ENCODE peak calls at places on chromosomes 6 and 20, in ten cellular contexts. One of them, this sample, is unnamed.

GRCh38 chr6:158633127-158633526 is 11.4 kb downstream of the DYNLT1 start:
- DNase-seq in GM12878: no peak
- DNase-seq in fibroblast of lung: no peak
- DNase-seq in A673: no peak
- DNase-seq in GM23248: no peak
- DNase-seq in GM23338: no peak
- DNase-seq in astrocyte: no peak
- DNase-seq in PC-3: no peak
- DNase-seq in neural progenitor cell: no peak
- DNase-seq in HCT116: no peak
- DNase-seq in this sample: no peak

GRCh38 chr6:71332012-71332411 is 43.4 kb downstream of the OGFRL1 start:
- DNase-seq in HCT116: no peak
- DNase-seq in A673: no peak
- DNase-seq in PC-3: no peak
- DNase-seq in GM12878: no peak
- DNase-seq in GM23338: no peak
- DNase-seq in astrocyte: no peak
- DNase-seq in neural progenitor cell: no peak
- DNase-seq in GM23248: peak; percentile 24
- DNase-seq in fibroblast of lung: no peak
- DNase-seq in this sample: no peak

GRCh38 chr20:22511943-22512910 is 72.1 kb downstream of the FOXA2 start:
- DNase-seq in PC-3: peak; percentile 99
- DNase-seq in astrocyte: no peak
- DNase-seq in HCT116: no peak
- DNase-seq in fibroblast of lung: no peak
- DNase-seq in GM23248: no peak
- DNase-seq in A673: no peak
- DNase-seq in GM23338: peak; percentile 47
- DNase-seq in neural progenitor cell: peak; percentile 47
- DNase-seq in GM12878: no peak
- DNase-seq in this sample: peak; percentile 61

GRCh38 chr6:132788658-132789397 is 9.6 kb downstream of the SLC18B1 start:
- DNase-seq in HCT116: no peak
- DNase-seq in PC-3: no peak
- DNase-seq in neural progenitor cell: no peak
- DNase-seq in astrocyte: no peak
- DNase-seq in GM12878: no peak
- DNase-seq in GM23248: no peak
- DNase-seq in GM23338: no peak
- DNase-seq in fibroblast of lung: no peak
- DNase-seq in A673: no peak
- DNase-seq in this sample: no peak

GRCh38 chr6:69861986-69862385 is 4.4 kb upstream of the COL19A1 start:
- DNase-seq in fibroblast of lung: no peak
- DNase-seq in GM23338: peak; percentile 16
- DNase-seq in A673: peak; percentile 8
- DNase-seq in PC-3: no peak
- DNase-seq in astrocyte: no peak
- DNase-seq in neural progenitor cell: no peak
- DNase-seq in HCT116: no peak
- DNase-seq in GM12878: no peak
- DNase-seq in GM23248: no peak
- DNase-seq in this sample: no peak

GRCh38 chr20:43781215-43781614 is 54.4 kb upstream of the GTSF1L start:
- DNase-seq in GM12878: no peak
- DNase-seq in A673: no peak
- DNase-seq in PC-3: no peak
- DNase-seq in fibroblast of lung: no peak
- DNase-seq in GM23338: no peak
- DNase-seq in neural progenitor cell: no peak
- DNase-seq in HCT116: no peak
- DNase-seq in GM23248: no peak
- DNase-seq in astrocyte: no peak
- DNase-seq in this sample: no peak

GRCh38 chr20:43906505-43907034 is 8.1 kb upstream of the TOX2 start:
- DNase-seq in neural progenitor cell: no peak
- DNase-seq in HCT116: no peak
- DNase-seq in A673: no peak
- DNase-seq in astrocyte: no peak
- DNase-seq in GM12878: no peak
- DNase-seq in PC-3: no peak
- DNase-seq in GM23248: no peak
- DNase-seq in GM23338: no peak
- DNase-seq in fibroblast of lung: no peak
- DNase-seq in this sample: no peak

GRCh38 chr6:79463721-79464120 is 73.5 kb downstream of the LCA5 start:
- DNase-seq in GM23248: no peak
- DNase-seq in PC-3: peak; percentile 74
- DNase-seq in GM23338: peak; percentile 69
- DNase-seq in GM12878: no peak
- DNase-seq in neural progenitor cell: peak; percentile 21
- DNase-seq in HCT116: peak; percentile 33
- DNase-seq in fibroblast of lung: no peak
- DNase-seq in A673: no peak
- DNase-seq in astrocyte: no peak
- DNase-seq in this sample: peak; percentile 74

GRCh38 chr20:46770330-46771194 is 61.1 kb downstream of the SLC2A10 start:
- DNase-seq in GM12878: no peak
- DNase-seq in GM23338: no peak
- DNase-seq in neural progenitor cell: no peak
- DNase-seq in astrocyte: peak; percentile 59
- DNase-seq in HCT116: no peak
- DNase-seq in A673: no peak
- DNase-seq in fibroblast of lung: no peak
- DNase-seq in PC-3: peak; percentile 51
- DNase-seq in GM23248: peak; percentile 46
- DNase-seq in this sample: no peak

GRCh38 chr20:54254596-54254995 is 46.7 kb downstream of the PFDN4 start:
- DNase-seq in GM23338: no peak
- DNase-seq in neural progenitor cell: no peak
- DNase-seq in A673: no peak
- DNase-seq in fibroblast of lung: peak; percentile 29
- DNase-seq in HCT116: no peak
- DNase-seq in GM12878: no peak
- DNase-seq in astrocyte: peak; percentile 22
- DNase-seq in GM23248: peak; percentile 32
- DNase-seq in PC-3: peak; percentile 62
- DNase-seq in this sample: peak; percentile 52

GRCh38 chr6:125546827-125547226 is 202.6 kb upstream of the HEY2 start:
- DNase-seq in PC-3: peak; percentile 14
- DNase-seq in GM23248: peak; percentile 28
- DNase-seq in A673: peak; percentile 65
- DNase-seq in GM12878: no peak
- DNase-seq in astrocyte: no peak
- DNase-seq in GM23338: peak; percentile 27
- DNase-seq in HCT116: peak; percentile 13
- DNase-seq in neural progenitor cell: no peak
- DNase-seq in fibroblast of lung: peak; percentile 20
- DNase-seq in this sample: no peak

GRCh38 chr20:36825374-36826104 is 50.4 kb upstream of the TLDC2 start:
- DNase-seq in A673: no peak
- DNase-seq in neural progenitor cell: peak; percentile 34
- DNase-seq in GM23248: no peak
- DNase-seq in HCT116: no peak
- DNase-seq in astrocyte: no peak
- DNase-seq in GM12878: no peak
- DNase-seq in GM23338: peak; percentile 35
- DNase-seq in PC-3: no peak
- DNase-seq in fibroblast of lung: no peak
- DNase-seq in this sample: no peak

GRCh38 chr6:90156861-90157260 is 139.8 kb downstream of the BACH2 start:
- DNase-seq in astrocyte: no peak
- DNase-seq in fibroblast of lung: no peak
- DNase-seq in GM23338: no peak
- DNase-seq in neural progenitor cell: no peak
- DNase-seq in PC-3: peak; percentile 39
- DNase-seq in GM23248: no peak
- DNase-seq in HCT116: no peak
- DNase-seq in GM12878: no peak
- DNase-seq in A673: no peak
- DNase-seq in this sample: no peak

GRCh38 chr6:89146748-89147715 is 1.2 kb downstream of the PM20D2 start:
- DNase-seq in GM23248: peak; percentile 43
- DNase-seq in neural progenitor cell: peak; percentile 37
- DNase-seq in fibroblast of lung: peak; percentile 40
- DNase-seq in PC-3: peak; percentile 60
- DNase-seq in astrocyte: peak; percentile 62
- DNase-seq in GM12878: no peak
- DNase-seq in A673: peak; percentile 39
- DNase-seq in HCT116: peak; percentile 18
- DNase-seq in GM23338: peak; percentile 70
- DNase-seq in this sample: no peak

GRCh38 chr20:59805266-59805665 is 128.2 kb downstream of the SYCP2 start:
- DNase-seq in GM12878: no peak
- DNase-seq in fibroblast of lung: no peak
- DNase-seq in PC-3: no peak
- DNase-seq in A673: no peak
- DNase-seq in GM23338: no peak
- DNase-seq in astrocyte: no peak
- DNase-seq in HCT116: no peak
- DNase-seq in GM23248: no peak
- DNase-seq in neural progenitor cell: no peak
- DNase-seq in this sample: no peak

GRCh38 chr6:82458147-82458546 is 94.5 kb downstream of the TPBG start:
- DNase-seq in fibroblast of lung: no peak
- DNase-seq in astrocyte: no peak
- DNase-seq in GM23338: no peak
- DNase-seq in HCT116: no peak
- DNase-seq in GM23248: no peak
- DNase-seq in PC-3: peak; percentile 87
- DNase-seq in A673: no peak
- DNase-seq in GM12878: no peak
- DNase-seq in neural progenitor cell: no peak
- DNase-seq in this sample: peak; percentile 79

GRCh38 chr6:142013286-142013685 is 119.4 kb upstream of the GJE1 start:
- DNase-seq in GM12878: no peak
- DNase-seq in astrocyte: peak; percentile 93
- DNase-seq in GM23248: peak; percentile 95
- DNase-seq in neural progenitor cell: no peak
- DNase-seq in fibroblast of lung: peak; percentile 87
- DNase-seq in GM23338: no peak
- DNase-seq in A673: peak; percentile 80
- DNase-seq in PC-3: peak; percentile 91
- DNase-seq in HCT116: peak; percentile 84
- DNase-seq in this sample: peak; percentile 87

GRCh38 chr6:16322666-16323312 is 84.4 kb downstream of the GMPR start:
- DNase-seq in neural progenitor cell: peak; percentile 26
- DNase-seq in GM23248: peak; percentile 79
- DNase-seq in HCT116: no peak
- DNase-seq in GM23338: peak; percentile 47
- DNase-seq in GM12878: no peak
- DNase-seq in astrocyte: peak; percentile 95
- DNase-seq in PC-3: peak; percentile 5
- DNase-seq in A673: peak; percentile 86
- DNase-seq in fibroblast of lung: peak; percentile 96
- DNase-seq in this sample: no peak

GRCh38 chr6:21666788-21667681 is 73.5 kb downstream of the SOX4 start:
- DNase-seq in GM12878: no peak
- DNase-seq in astrocyte: peak; percentile 37
- DNase-seq in GM23248: no peak
- DNase-seq in GM23338: peak; percentile 83
- DNase-seq in HCT116: no peak
- DNase-seq in PC-3: no peak
- DNase-seq in neural progenitor cell: peak; percentile 87
- DNase-seq in A673: no peak
- DNase-seq in fibroblast of lung: peak; percentile 17
- DNase-seq in this sample: no peak
- TF ChIP-seq EZH2 in GM12878: no peak
- TF ChIP-seq EZH2 in astrocyte: no peak
- TF ChIP-seq EZH2 in GM23248: peak; percentile 85
- TF ChIP-seq EZH2 in GM23338: no peak
- TF ChIP-seq EZH2 in HCT116: no peak
- TF ChIP-seq EZH2 in PC-3: no peak
- TF ChIP-seq EZH2 in neural progenitor cell: no peak
- TF ChIP-seq EZH2 in A673: no peak
- TF ChIP-seq EZH2 in fibroblast of lung: no peak
- TF ChIP-seq EZH2 in this sample: no peak

GRCh38 chr20:61387961-61388360 is 135.9 kb downstream of the CDH4 start:
- DNase-seq in PC-3: no peak
- DNase-seq in neural progenitor cell: no peak
- DNase-seq in fibroblast of lung: no peak
- DNase-seq in astrocyte: no peak
- DNase-seq in GM23338: no peak
- DNase-seq in GM23248: no peak
- DNase-seq in GM12878: no peak
- DNase-seq in A673: no peak
- DNase-seq in HCT116: no peak
- DNase-seq in this sample: no peak
- H3K27ac ChIP-seq in PC-3: no peak overlapping the region
- H3K27ac ChIP-seq in neural progenitor cell: no peak overlapping the region
- H3K27ac ChIP-seq in fibroblast of lung: no peak overlapping the region
- H3K27ac ChIP-seq in astrocyte: no peak overlapping the region
- H3K27ac ChIP-seq in GM23338: no peak overlapping the region
- H3K27ac ChIP-seq in GM23248: no peak overlapping the region
- H3K27ac ChIP-seq in GM12878: no peak overlapping the region
- H3K27ac ChIP-seq in A673: no peak overlapping the region
- H3K27ac ChIP-seq in HCT116: no peak overlapping the region
- H3K27ac ChIP-seq in this sample: no peak overlapping the region

DNA sequence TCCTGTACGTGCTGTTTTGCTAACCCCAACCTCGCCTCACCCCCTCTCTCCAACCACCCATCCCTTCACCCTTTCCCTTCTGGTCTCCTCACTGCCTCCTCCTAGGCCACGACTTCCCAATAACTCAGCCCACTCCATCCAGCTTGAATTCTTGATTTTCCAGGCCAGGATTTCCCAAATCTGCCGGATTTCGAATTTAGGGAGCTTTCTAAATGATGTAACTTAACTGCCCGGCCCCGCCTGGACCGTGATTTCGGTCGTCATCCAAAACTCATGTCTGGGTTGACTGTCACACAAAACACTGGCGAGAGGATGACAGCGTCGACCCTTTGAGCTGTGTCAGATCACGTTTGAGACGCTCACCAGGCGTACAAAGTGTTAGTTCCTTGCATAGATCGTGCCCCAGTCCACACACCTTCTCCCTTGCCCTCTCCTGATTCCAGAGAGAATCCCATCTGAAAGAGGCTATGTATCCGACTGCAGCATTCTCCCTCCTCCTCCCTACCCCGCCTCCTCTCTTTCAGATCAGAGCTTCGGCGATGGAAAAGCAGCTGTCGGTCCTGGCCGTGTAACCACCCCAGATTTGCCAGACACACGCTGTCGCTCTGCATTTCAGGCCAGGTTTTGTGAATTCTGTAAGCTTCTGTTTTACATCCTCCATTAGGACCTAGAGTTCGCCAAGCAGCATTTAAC is 168.2 kb downstream of the GPX5 start:
- DNase-seq in fibroblast of lung: no peak
- DNase-seq in astrocyte: no peak
- DNase-seq in GM23338: peak; percentile 80
- DNase-seq in GM23248: peak; percentile 23
- DNase-seq in GM12878: no peak
- DNase-seq in PC-3: no peak
- DNase-seq in neural progenitor cell: peak; percentile 68
- DNase-seq in A673: no peak
- DNase-seq in HCT116: no peak
- DNase-seq in this sample: no peak
- TF ChIP-seq EZH2 in fibroblast of lung: no peak
- TF ChIP-seq EZH2 in astrocyte: no peak
- TF ChIP-seq EZH2 in GM23338: peak; percentile 1
- TF ChIP-seq EZH2 in GM23248: no peak
- TF ChIP-seq EZH2 in GM12878: no peak
- TF ChIP-seq EZH2 in PC-3: no peak
- TF ChIP-seq EZH2 in neural progenitor cell: peak; percentile 77
- TF ChIP-seq EZH2 in A673: no peak
- TF ChIP-seq EZH2 in HCT116: no peak
- TF ChIP-seq EZH2 in this sample: no peak

GRCh38 chr20:11324990-11325389 is 592.7 kb upstream of the BTBD3 start:
- DNase-seq in neural progenitor cell: no peak
- DNase-seq in GM23338: no peak
- DNase-seq in A673: no peak
- DNase-seq in GM12878: no peak
- DNase-seq in fibroblast of lung: no peak
- DNase-seq in HCT116: no peak
- DNase-seq in PC-3: peak; percentile 59
- DNase-seq in astrocyte: no peak
- DNase-seq in GM23248: no peak
- DNase-seq in this sample: no peak
- H3K27ac ChIP-seq in neural progenitor cell: no peak overlapping the region
- H3K27ac ChIP-seq in GM23338: no peak overlapping the region
- H3K27ac ChIP-seq in A673: no peak overlapping the region
- H3K27ac ChIP-seq in GM12878: no peak overlapping the region
- H3K27ac ChIP-seq in fibroblast of lung: no peak overlapping the region
- H3K27ac ChIP-seq in HCT116: no peak overlapping the region
- H3K27ac ChIP-seq in PC-3: peak overlapping the region; percentile 15
- H3K27ac ChIP-seq in astrocyte: no peak overlapping the region
- H3K27ac ChIP-seq in GM23248: no peak overlapping the region
- H3K27ac ChIP-seq in this sample: no peak overlapping the region

This sample was measured in PC-9.